ENCODE peak calls at places on chromosome 7, in eight cellular contexts. E is A549; H is pancreas; T is IMR-90; K is CD8-positive, alpha-beta memory T cell; Y is uterus; M is breast epithelium; R is body of pancreas. C is an unnamed sample. For H3K4me1 and H3K9me3, the result is how much of the 10 kb centered on the place peaks cover.

GRCh38 chr7:158238616-158239289 is 348.9 kb downstream of the PTPRN2 start:
- DNase-seq in E (no peak), H (no peak), T (no peak), K (no peak), Y (no peak), M (no peak), R (no peak), C (no peak)

GRCh38 chr7:139713835-139714162 is 64.0 kb downstream of the HIPK2 start:
- DNase-seq in E (no peak), H (no peak), T (no peak), K (no peak), Y (no peak), M (no peak), R (no peak), C (no peak)

GRCh38 chr7:118184392-118184899 is 482 bp downstream of the LSM8 start:
- DNase-seq in E (peak), H (no peak), T (no peak), K (no peak), Y (no peak), M (no peak), R (no peak), C (no peak)

GRCh38 chr7:121083790-121084251 is 95.3 kb downstream of the CPED1 start:
- DNase-seq in E (no peak), H (no peak), T (peak), K (no peak), Y (no peak), M (no peak), R (no peak), C (no peak)

GRCh38 chr7:44308741-44309270 is 16.6 kb downstream of the CAMK2B start:
- DNase-seq in E (no peak), H (peak), T (no peak), K (no peak), Y (no peak), M (peak), R (no peak), C (peak)

GRCh38 chr7:93945756-93946540 is 24.4 kb downstream of the GNG11 start:
- DNase-seq in E (no peak), H (no peak), T (no peak), K (no peak), Y (no peak), M (no peak), R (no peak), C (no peak)

GRCh38 chr7:73526892-73527821 is 5.1 kb upstream of the BAZ1B start:
- DNase-seq in E (no peak), H (no peak), T (no peak), K (no peak), Y (no peak), M (no peak), R (no peak), C (no peak)

GRCh38 chr7:46747222-46747621 is 826.1 kb upstream of the IGFBP3 start:
- DNase-seq in E (no peak), H (no peak), T (no peak), K (no peak), Y (no peak), M (no peak), R (no peak), C (no peak)

GRCh38 chr7:94367940-94368339 is 26.8 kb upstream of the COL1A2 start:
- DNase-seq in E (no peak), H (no peak), T (peak), K (no peak), Y (no peak), M (no peak), R (no peak), C (no peak)

GRCh38 chr7:128263420-128263819 is 22.3 kb downstream of the LEP start:
- DNase-seq in E (no peak), H (no peak), T (no peak), K (no peak), Y (no peak), M (no peak), R (no peak), C (no peak)

GRCh38 chr7:92955081-92955480 is 118.7 kb upstream of the CDK6 start:
- DNase-seq in E (no peak), H (no peak), T (no peak), K (no peak), Y (no peak), M (no peak), R (no peak), C (no peak)

GRCh38 chr7:107725138-107725740 is 18.7 kb upstream of the CBLL1 start:
- DNase-seq in E (peak), H (peak), T (peak), K (peak), Y (peak), M (no peak), R (peak), C (no peak)

GRCh38 chr7:90621892-90622182 is 25.7 kb downstream of the CDK14 start:
- DNase-seq in E (no peak), H (no peak), T (no peak), K (no peak), Y (no peak), M (no peak), R (no peak), C (no peak)

GRCh38 chr7:158865462-158865922 is 9.1 kb downstream of the DYNC2I1 start:
- DNase-seq in E (no peak), H (no peak), T (no peak), K (no peak), Y (no peak), M (no peak), R (no peak), C (peak)

GRCh38 chr7:114083714-114084113 is 164.9 kb upstream of the PPP1R3A start:
- DNase-seq in E (peak), H (no peak), T (no peak), K (no peak), Y (no peak), M (no peak), R (no peak), C (no peak)

GRCh38 chr7:96224682-96225081 is 97.2 kb downstream of the SLC25A13 start:
- DNase-seq in E (no peak), H (no peak), T (no peak), K (no peak), Y (no peak), M (no peak), R (no peak), C (no peak)

GRCh38 chr7:150446288-150446938 is 4.0 kb upstream of the GIMAP8 start:
- DNase-seq in E (no peak), H (no peak), T (no peak), K (no peak), Y (no peak), M (no peak), R (no peak), C (no peak)

GRCh38 chr7:1977059-1977875 is 255.5 kb downstream of the MAD1L1 start:
- DNase-seq in E (no peak), H (no peak), T (no peak), K (no peak), Y (no peak), M (no peak), R (no peak), C (peak)

GRCh38 chr7:39720586-39720985 is 97.2 kb downstream of the RALA start:
- DNase-seq in E (no peak), H (peak), T (no peak), K (no peak), Y (no peak), M (no peak), R (peak), C (no peak)

GRCh38 chr7:82677064-82677463 is 233.5 kb upstream of the CACNA2D1 start:
- DNase-seq in E (no peak), H (no peak), T (no peak), K (no peak), Y (no peak), M (no peak), R (no peak), C (no peak)

GRCh38 chr7:34078864-34079263 is 173.5 kb downstream of the BMPER start:
- DNase-seq in E (no peak), H (no peak), T (no peak), K (no peak), Y (no peak), M (no peak), R (no peak), C (no peak)

GRCh38 chr7:4189151-4189570 is 492.9 kb upstream of the FOXK1 start:
- DNase-seq in E (no peak), H (peak), T (peak), K (no peak), Y (peak), M (peak), R (peak), C (peak)

GRCh38 chr7:154789404-154789803 is 213.5 kb downstream of the PAXIP1 start:
- DNase-seq in E (no peak), H (no peak), T (no peak), K (no peak), Y (no peak), M (no peak), R (no peak), C (no peak)

GRCh38 chr7:98283127-98283886 is 1.8 kb downstream of the BRI3 start:
- DNase-seq in E (no peak), H (no peak), T (peak), K (no peak), Y (peak), M (no peak), R (no peak), C (peak)
- H3K4me1 ChIP-seq in E (half or more), H (under half), T (under half), K (under half), Y (half or more), M (under half), R (half or more), C (under half)

GRCh38 chr7:116455499-116455898 is 44.0 kb upstream of the CAV2 start:
- DNase-seq in E (no peak), H (no peak), T (no peak), K (no peak), Y (no peak), M (no peak), R (no peak), C (no peak)

GRCh38 chr7:116449950-116450349 is 49.6 kb upstream of the CAV2 start:
- DNase-seq in E (no peak), H (no peak), T (no peak), K (no peak), Y (no peak), M (no peak), R (no peak), C (no peak)

GRCh38 chr7:116455009-116455408 is 44.5 kb upstream of the CAV2 start:
- DNase-seq in E (no peak), H (no peak), T (peak), K (no peak), Y (no peak), M (no peak), R (no peak), C (no peak)

GRCh38 chr7:116451958-116452729 is 47.4 kb upstream of the CAV2 start:
- DNase-seq in E (no peak), H (no peak), T (no peak), K (no peak), Y (no peak), M (no peak), R (no peak), C (no peak)

DNA sequence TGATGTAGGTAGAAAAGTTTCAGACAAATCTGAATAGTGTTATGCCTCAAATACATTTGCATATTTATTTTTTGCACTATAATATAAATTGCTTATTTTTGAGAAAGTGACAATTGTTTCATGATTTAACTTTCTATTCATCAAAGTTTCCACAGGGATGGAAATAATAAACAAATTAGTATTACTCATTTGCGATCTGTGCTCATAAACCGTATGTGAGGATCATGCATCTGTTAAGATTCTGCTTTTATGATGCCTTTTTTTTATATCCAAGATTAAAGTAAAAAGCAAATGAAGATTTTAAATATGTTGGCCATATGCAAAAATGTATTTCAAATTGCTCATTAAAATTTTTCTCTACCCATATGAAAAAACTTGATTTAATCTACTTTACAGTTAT is 45.2 kb upstream of the CAV2 start:
- DNase-seq in E (no peak), H (no peak), T (no peak), K (no peak), Y (no peak), M (no peak), R (no peak), C (no peak)
- H3K27ac ChIP-seq in E (no peak), H (no peak), T (no peak), K (no peak), Y (no peak), M (no peak), R (no peak), C (no peak)

GRCh38 chr7:23377134-23377533 is 78.0 kb downstream of the MALSU1 start:
- DNase-seq in E (no peak), H (no peak), T (peak), K (no peak), Y (no peak), M (no peak), R (no peak), C (no peak)

GRCh38 chr7:23372671-23373070 is 73.5 kb downstream of the MALSU1 start:
- DNase-seq in E (no peak), H (no peak), T (no peak), K (no peak), Y (no peak), M (no peak), R (no peak), C (no peak)

GRCh38 chr7:23369695-23370404 is 70.7 kb downstream of the MALSU1 start:
- DNase-seq in E (no peak), H (no peak), T (no peak), K (no peak), Y (no peak), M (no peak), R (no peak), C (no peak)

GRCh38 chr7:23369100-23369499 is 70.0 kb downstream of the MALSU1 start:
- DNase-seq in E (no peak), H (no peak), T (no peak), K (no peak), Y (no peak), M (no peak), R (no peak), C (no peak)

DNA sequence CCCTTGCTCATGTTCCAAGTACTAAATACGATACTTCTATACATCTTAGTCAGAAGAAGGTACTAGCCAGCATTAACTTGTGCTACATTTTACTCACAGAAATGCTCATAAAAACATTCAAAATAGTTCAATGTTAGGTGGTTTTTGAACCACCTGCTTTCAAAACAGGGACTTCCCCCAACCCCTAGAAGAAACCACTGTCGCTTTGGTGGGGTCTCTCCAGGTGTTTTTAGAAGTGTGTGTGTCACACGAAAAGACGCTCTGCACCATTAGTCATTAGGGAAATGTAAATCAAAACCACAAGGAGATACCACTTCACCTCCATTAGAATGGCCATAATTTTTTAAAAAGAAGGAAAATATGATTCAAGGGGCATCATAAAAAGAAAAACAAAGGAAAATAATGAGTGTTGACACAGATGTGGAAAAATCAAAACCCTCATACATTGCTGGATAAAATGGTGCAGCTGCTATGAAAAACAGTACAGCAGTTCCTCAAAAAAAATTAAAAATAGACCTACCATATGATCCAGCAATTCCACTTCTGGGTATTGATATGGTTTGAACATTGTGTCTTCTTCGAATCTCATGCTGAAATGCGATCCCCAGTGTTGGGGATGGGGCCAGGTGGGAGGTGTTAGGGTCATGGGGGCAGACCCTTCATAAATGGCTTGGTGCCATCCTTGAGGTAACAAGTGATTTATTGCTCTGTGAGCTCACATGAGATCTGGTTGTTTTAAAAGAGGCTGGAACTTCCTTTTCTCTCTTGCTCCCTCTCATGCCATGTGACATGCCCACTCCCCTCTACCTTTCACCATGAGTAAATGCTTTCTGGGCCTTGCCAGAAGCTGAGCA is 74.2 kb downstream of the MALSU1 start:
- DNase-seq in E (no peak), H (no peak), T (peak), K (no peak), Y (no peak), M (no peak), R (no peak), C (no peak)
- H3K9me3 ChIP-seq in E (under half), H (under half), T (under half), K (under half), Y (under half), M (under half), R (under half), C (under half)

DNA sequence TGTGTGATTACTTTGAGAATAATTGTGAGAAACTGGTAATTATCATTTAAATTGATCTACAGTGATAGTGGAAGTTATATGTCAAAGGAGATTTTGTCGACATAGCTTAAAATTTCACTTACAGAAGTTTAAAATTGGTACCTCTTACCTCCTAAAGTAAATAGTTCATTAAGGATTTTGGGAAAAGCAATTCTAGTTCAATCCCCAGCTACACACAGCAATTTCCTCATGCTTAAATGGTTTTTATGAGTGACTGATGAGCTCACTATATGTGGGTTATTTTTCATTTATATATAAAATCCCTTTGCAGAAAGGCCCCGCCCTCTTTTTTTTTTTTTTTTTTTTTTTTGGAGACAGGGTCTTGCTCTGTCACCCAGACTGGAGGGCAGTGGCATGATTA is 12.7 kb downstream of the KMT2E start:
- DNase-seq in E (no peak), H (no peak), T (no peak), K (no peak), Y (no peak), M (no peak), R (no peak), C (no peak)
- H3K4me1 ChIP-seq in E (under half), H (under half), T (under half), K (half or more), Y (under half), M (half or more), R (half or more), C (under half)